ENCODE peak calls at places on chromosome 6, in six cellular contexts. One of them, this sample, is unnamed.

GRCh38 chr6:170062209-170062903 is 228.5 kb downstream of the DLL1 start:
- DNase-seq in cardiac muscle cell: no peak
- DNase-seq in kidney epithelial cell: no peak
- DNase-seq in HepG2: no peak
- DNase-seq in GM23338: no peak
- DNase-seq in uterus: no peak
- DNase-seq in this sample: no peak

GRCh38 chr6:139037490-139037889 is 8.9 kb downstream of the ABRACL start:
- DNase-seq in GM23338: no peak
- DNase-seq in kidney epithelial cell: no peak
- DNase-seq in cardiac muscle cell: no peak
- DNase-seq in uterus: peak; percentile 46
- DNase-seq in HepG2: no peak
- DNase-seq in this sample: no peak

GRCh38 chr6:130843575-130844320 is 16.5 kb downstream of the SMLR1 start:
- DNase-seq in cardiac muscle cell: peak; percentile 49
- DNase-seq in HepG2: peak; percentile 74
- DNase-seq in kidney epithelial cell: no peak
- DNase-seq in GM23338: peak; percentile 72
- DNase-seq in uterus: no peak
- DNase-seq in this sample: no peak

GRCh38 chr6:62150048-62150663 is 135.9 kb downstream of the KHDRBS2 start:
- DNase-seq in cardiac muscle cell: peak; percentile 70
- DNase-seq in HepG2: peak; percentile 72
- DNase-seq in kidney epithelial cell: peak; percentile 12
- DNase-seq in uterus: no peak
- DNase-seq in GM23338: peak; percentile 67
- DNase-seq in this sample: no peak

GRCh38 chr6:129501401-129502051 is 208.5 kb downstream of the ARHGAP18 start:
- DNase-seq in uterus: peak; percentile 71
- DNase-seq in HepG2: peak; percentile 79
- DNase-seq in kidney epithelial cell: peak; percentile 98
- DNase-seq in cardiac muscle cell: peak; percentile 50
- DNase-seq in GM23338: peak; percentile 34
- DNase-seq in this sample: peak; percentile 37

GRCh38 chr6:387293-387694 is 4.3 kb upstream of the IRF4 start:
- DNase-seq in kidney epithelial cell: no peak
- DNase-seq in uterus: no peak
- DNase-seq in cardiac muscle cell: no peak
- DNase-seq in GM23338: no peak
- DNase-seq in HepG2: no peak
- DNase-seq in this sample: no peak

GRCh38 chr6:66183982-66184555 is 477.0 kb upstream of the EYS start:
- DNase-seq in kidney epithelial cell: no peak
- DNase-seq in uterus: no peak
- DNase-seq in cardiac muscle cell: no peak
- DNase-seq in GM23338: no peak
- DNase-seq in HepG2: no peak
- DNase-seq in this sample: no peak

GRCh38 chr6:104312851-104313250 is 546.9 kb downstream of the HACE1 start:
- DNase-seq in cardiac muscle cell: no peak
- DNase-seq in kidney epithelial cell: no peak
- DNase-seq in HepG2: no peak
- DNase-seq in GM23338: no peak
- DNase-seq in uterus: no peak
- DNase-seq in this sample: no peak

GRCh38 chr6:161198781-161199505 is 74.9 kb downstream of the AGPAT4 start:
- DNase-seq in kidney epithelial cell: no peak
- DNase-seq in GM23338: no peak
- DNase-seq in cardiac muscle cell: no peak
- DNase-seq in HepG2: no peak
- DNase-seq in uterus: no peak
- DNase-seq in this sample: no peak

GRCh38 chr6:145626857-145627256 is 108.5 kb downstream of the EPM2A start:
- DNase-seq in GM23338: no peak
- DNase-seq in cardiac muscle cell: no peak
- DNase-seq in HepG2: no peak
- DNase-seq in uterus: no peak
- DNase-seq in kidney epithelial cell: no peak
- DNase-seq in this sample: no peak

GRCh38 chr6:7542065-7542877 is 800 bp downstream of the DSP start:
- DNase-seq in cardiac muscle cell: peak; percentile 65
- DNase-seq in kidney epithelial cell: no peak
- DNase-seq in GM23338: peak; percentile 82
- DNase-seq in HepG2: no peak
- DNase-seq in uterus: no peak
- DNase-seq in this sample: peak; percentile 49

GRCh38 chr6:28634758-28635546 is 109.3 kb downstream of the GPX5 start:
- DNase-seq in cardiac muscle cell: peak; percentile 55
- DNase-seq in kidney epithelial cell: no peak
- DNase-seq in HepG2: peak; percentile 50
- DNase-seq in GM23338: peak; percentile 79
- DNase-seq in uterus: no peak
- DNase-seq in this sample: peak; percentile 69

GRCh38 chr6:31122803-31123706 is 2.8 kb upstream of the CDSN start:
- DNase-seq in kidney epithelial cell: no peak
- DNase-seq in GM23338: no peak
- DNase-seq in cardiac muscle cell: peak; percentile 41
- DNase-seq in uterus: peak; percentile 70
- DNase-seq in HepG2: peak; percentile 41
- DNase-seq in this sample: no peak

GRCh38 chr6:162154930-162155329 is 572.6 kb downstream of the PRKN start:
- DNase-seq in kidney epithelial cell: no peak
- DNase-seq in cardiac muscle cell: no peak
- DNase-seq in GM23338: no peak
- DNase-seq in uterus: no peak
- DNase-seq in HepG2: no peak
- DNase-seq in this sample: no peak

GRCh38 chr6:1110164-1110563 is 201.7 kb upstream of the FOXQ1 start:
- DNase-seq in uterus: no peak
- DNase-seq in HepG2: peak; percentile 49
- DNase-seq in GM23338: no peak
- DNase-seq in cardiac muscle cell: no peak
- DNase-seq in kidney epithelial cell: no peak
- DNase-seq in this sample: no peak

GRCh38 chr6:139881728-139882211 is 507.3 kb upstream of the CITED2 start:
- DNase-seq in uterus: no peak
- DNase-seq in HepG2: peak; percentile 34
- DNase-seq in GM23338: peak; percentile 64
- DNase-seq in cardiac muscle cell: peak; percentile 47
- DNase-seq in kidney epithelial cell: no peak
- DNase-seq in this sample: peak; percentile 23

GRCh38 chr6:142881771-142882170 is 63.2 kb downstream of the HIVEP2 start:
- DNase-seq in uterus: no peak
- DNase-seq in kidney epithelial cell: no peak
- DNase-seq in HepG2: no peak
- DNase-seq in GM23338: no peak
- DNase-seq in cardiac muscle cell: no peak
- DNase-seq in this sample: no peak

GRCh38 chr6:32763417-32763816 is at the start of gene HLA-DQB2:
- DNase-seq in cardiac muscle cell: no peak
- DNase-seq in kidney epithelial cell: no peak
- DNase-seq in uterus: no peak
- DNase-seq in GM23338: no peak
- DNase-seq in HepG2: no peak
- DNase-seq in this sample: no peak

GRCh38 chr6:104161960-104162669 is 697.6 kb downstream of the HACE1 start:
- DNase-seq in HepG2: no peak
- DNase-seq in GM23338: peak; percentile 8
- DNase-seq in uterus: no peak
- DNase-seq in cardiac muscle cell: no peak
- DNase-seq in kidney epithelial cell: no peak
- DNase-seq in this sample: no peak

GRCh38 chr6:20069130-20069529 is 143.1 kb downstream of the MBOAT1 start:
- DNase-seq in cardiac muscle cell: no peak
- DNase-seq in HepG2: no peak
- DNase-seq in uterus: no peak
- DNase-seq in GM23338: no peak
- DNase-seq in kidney epithelial cell: no peak
- DNase-seq in this sample: no peak

GRCh38 chr6:36387440-36388303 is at the start of gene ETV7:
- DNase-seq in kidney epithelial cell: no peak
- DNase-seq in GM23338: peak; percentile 74
- DNase-seq in cardiac muscle cell: peak; percentile 16
- DNase-seq in uterus: peak; percentile 25
- DNase-seq in HepG2: no peak
- DNase-seq in this sample: no peak

GRCh38 chr6:111253999-111254778 is 166.9 kb downstream of the SLC16A10 start:
- DNase-seq in HepG2: no peak
- DNase-seq in GM23338: peak; percentile 80
- DNase-seq in uterus: no peak
- DNase-seq in kidney epithelial cell: no peak
- DNase-seq in cardiac muscle cell: no peak
- DNase-seq in this sample: no peak

GRCh38 chr6:111254779-111255166 is 167.5 kb downstream of the SLC16A10 start:
- DNase-seq in kidney epithelial cell: no peak
- DNase-seq in uterus: no peak
- DNase-seq in GM23338: no peak
- DNase-seq in cardiac muscle cell: no peak
- DNase-seq in HepG2: no peak
- DNase-seq in this sample: no peak

GRCh38 chr6:111259089-111259831 is 172.0 kb downstream of the SLC16A10 start:
- DNase-seq in GM23338: peak; percentile 100
- DNase-seq in cardiac muscle cell: peak; percentile 100
- DNase-seq in HepG2: peak; percentile 98
- DNase-seq in uterus: peak; percentile 99
- DNase-seq in kidney epithelial cell: peak; percentile 99
- DNase-seq in this sample: peak; percentile 98

GRCh38 chr6:111258615-111259088 is 171.3 kb downstream of the SLC16A10 start:
- DNase-seq in HepG2: no peak
- DNase-seq in uterus: no peak
- DNase-seq in GM23338: no peak
- DNase-seq in cardiac muscle cell: no peak
- DNase-seq in kidney epithelial cell: no peak
- DNase-seq in this sample: no peak

DNA sequence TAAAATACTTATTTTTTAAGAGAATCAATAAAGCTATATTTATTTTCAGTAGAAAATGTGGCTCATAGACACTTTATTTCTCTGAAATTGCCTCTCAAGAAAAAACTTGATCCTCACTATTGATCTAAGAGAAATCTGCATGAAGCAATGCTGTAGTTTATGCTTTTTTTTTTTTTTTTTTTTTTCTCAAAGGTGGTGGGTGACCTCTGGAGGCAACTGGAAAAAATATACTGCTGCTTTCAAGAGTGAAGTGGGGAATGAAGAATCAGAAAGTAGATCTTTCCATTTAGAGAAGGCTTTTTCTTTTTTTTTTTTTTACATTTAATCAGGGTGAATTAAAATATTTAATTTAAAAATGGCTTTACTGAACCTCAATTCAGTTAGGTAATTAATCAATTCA is 169.3 kb downstream of the SLC16A10 start:
- DNase-seq in cardiac muscle cell: no peak
- DNase-seq in kidney epithelial cell: no peak
- DNase-seq in HepG2: peak; percentile 42
- DNase-seq in uterus: no peak
- DNase-seq in GM23338: no peak
- DNase-seq in this sample: no peak
- TF ChIP-seq CTCF in cardiac muscle cell: no peak
- TF ChIP-seq CTCF in kidney epithelial cell: peak; percentile 17
- TF ChIP-seq CTCF in HepG2: peak; percentile 47
- TF ChIP-seq CTCF in uterus: no peak
- TF ChIP-seq CTCF in GM23338: peak; percentile 30
- TF ChIP-seq CTCF in this sample: no peak

GRCh38 chr6:21969192-21969591 is 327.6 kb downstream of the PRL start:
- DNase-seq in HepG2: no peak
- DNase-seq in uterus: no peak
- DNase-seq in kidney epithelial cell: no peak
- DNase-seq in cardiac muscle cell: no peak
- DNase-seq in GM23338: no peak
- DNase-seq in this sample: no peak

GRCh38 chr6:21970560-21970959 is 326.3 kb downstream of the PRL start:
- DNase-seq in GM23338: no peak
- DNase-seq in kidney epithelial cell: no peak
- DNase-seq in HepG2: no peak
- DNase-seq in uterus: no peak
- DNase-seq in cardiac muscle cell: no peak
- DNase-seq in this sample: no peak

GRCh38 chr6:21967282-21967681 is 329.6 kb downstream of the PRL start:
- DNase-seq in uterus: no peak
- DNase-seq in HepG2: no peak
- DNase-seq in kidney epithelial cell: no peak
- DNase-seq in GM23338: no peak
- DNase-seq in cardiac muscle cell: no peak
- DNase-seq in this sample: no peak

GRCh38 chr6:21965029-21965428 is 331.8 kb downstream of the PRL start:
- DNase-seq in cardiac muscle cell: no peak
- DNase-seq in kidney epithelial cell: no peak
- DNase-seq in uterus: no peak
- DNase-seq in GM23338: no peak
- DNase-seq in HepG2: no peak
- DNase-seq in this sample: no peak

GRCh38 chr6:21965953-21966539 is 330.8 kb downstream of the PRL start:
- DNase-seq in HepG2: no peak
- DNase-seq in kidney epithelial cell: no peak
- DNase-seq in GM23338: peak; percentile 57
- DNase-seq in uterus: no peak
- DNase-seq in cardiac muscle cell: no peak
- DNase-seq in this sample: no peak
- TF ChIP-seq CTCF in HepG2: no peak
- TF ChIP-seq CTCF in kidney epithelial cell: no peak
- TF ChIP-seq CTCF in GM23338: no peak
- TF ChIP-seq CTCF in uterus: no peak
- TF ChIP-seq CTCF in cardiac muscle cell: no peak
- TF ChIP-seq CTCF in this sample: no peak

GRCh38 chr6:35317483-35318199 is 20.0 kb downstream of the DEF6 start:
- DNase-seq in HepG2: no peak
- DNase-seq in kidney epithelial cell: no peak
- DNase-seq in uterus: no peak
- DNase-seq in cardiac muscle cell: no peak
- DNase-seq in GM23338: peak; percentile 45
- DNase-seq in this sample: peak; percentile 63
- TF ChIP-seq CTCF in HepG2: no peak
- TF ChIP-seq CTCF in kidney epithelial cell: no peak
- TF ChIP-seq CTCF in uterus: no peak
- TF ChIP-seq CTCF in cardiac muscle cell: no peak
- TF ChIP-seq CTCF in GM23338: no peak
- TF ChIP-seq CTCF in this sample: no peak

DNA sequence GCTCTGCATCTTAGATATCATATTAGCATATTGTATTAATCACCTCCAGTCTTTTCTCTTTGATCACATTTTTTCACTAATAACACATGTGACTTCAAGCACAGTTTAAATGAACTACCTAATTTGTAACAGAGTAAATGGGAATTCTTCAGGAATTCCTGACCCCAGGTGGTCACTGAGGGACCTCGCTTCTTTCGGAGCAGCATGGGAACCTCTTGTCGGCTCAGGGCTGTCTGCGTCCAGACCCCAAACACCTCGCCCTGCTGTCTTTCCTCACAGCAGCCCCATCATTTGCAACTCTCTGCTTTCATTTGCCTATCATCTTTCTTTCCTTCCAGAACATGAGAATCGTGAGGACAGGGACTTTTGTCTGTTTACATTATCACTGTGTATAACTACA is 103.4 kb downstream of the DACT2 start:
- DNase-seq in GM23338: peak; percentile 78
- DNase-seq in cardiac muscle cell: no peak
- DNase-seq in uterus: no peak
- DNase-seq in HepG2: no peak
- DNase-seq in kidney epithelial cell: no peak
- DNase-seq in this sample: no peak
- TF ChIP-seq CTCF in GM23338: no peak
- TF ChIP-seq CTCF in cardiac muscle cell: no peak
- TF ChIP-seq CTCF in uterus: no peak
- TF ChIP-seq CTCF in HepG2: no peak
- TF ChIP-seq CTCF in kidney epithelial cell: no peak
- TF ChIP-seq CTCF in this sample: no peak

This sample was measured in glutamatergic neuron.